ENCODE peak calls at places on chromosomes 13 and 19, in four cellular contexts. I is brain microvascular endothelial cell; E is neural crest cell; P is activated CD4-positive, alpha-beta T cell treated with anti-CD3 and anti-CD28 coated beads, Interleukin-2, amount 50 U/mL, for 48 hours. V is an unnamed sample.

GRCh38 chr13:98208606-98209005 is 31.5 kb upstream of the RNF113B start:
- DNase-seq in I (no peak), E (no peak), P (no peak), V (no peak)

GRCh38 chr19:12656899-12657571 is 9.5 kb downstream of the MAN2B1 start:
- DNase-seq in I (no peak), E (no peak), P (peak), V (peak)

GRCh38 chr13:43580280-43580679 is 206.5 kb downstream of the ENOX1 start:
- DNase-seq in I (no peak), E (no peak), P (no peak), V (no peak)

GRCh38 chr13:20424959-20425358 is 100.7 kb downstream of the CRYL1 start:
- DNase-seq in I (no peak), E (no peak), P (no peak), V (no peak)

GRCh38 chr13:32491028-32491427 is 47.6 kb downstream of the N4BP2L2 start:
- DNase-seq in I (no peak), E (no peak), P (no peak), V (no peak)

GRCh38 chr19:55673889-55674288 is 1.1 kb upstream of the EPN1 start:
- DNase-seq in I (no peak), E (no peak), P (no peak), V (no peak)

GRCh38 chr19:7605490-7606222 is 10.0 kb downstream of the CAMSAP3 start:
- DNase-seq in I (no peak), E (no peak), P (peak), V (peak)

GRCh38 chr13:100584901-100585300 is 3.7 kb downstream of the GGACT start:
- DNase-seq in I (no peak), E (no peak), P (no peak), V (peak)

GRCh38 chr13:44303681-44304432 is 69.8 kb upstream of the SERP2 start:
- DNase-seq in I (no peak), E (no peak), P (no peak), V (no peak)

V was measured in stimulated activated naive CD8-positive, alpha-beta T cell treated with anti-CD3 and anti-CD28 coated beads, Interleukin-15, Interleukin-2, amounts not matched to agents 100 U/mL and 50 U/mL, for 24 hours.